ENCODE peak calls at places on chromosomes 6 and 20, in five cellular contexts. One of them, this sample, is unnamed.

GRCh38 chr6:28542440-28543293 is 17.0 kb downstream of the GPX5 start:
- DNase-seq in HepG2: peak; percentile 80
- DNase-seq in K562: peak; percentile 92
- DNase-seq in H1: peak; percentile 88
- DNase-seq in GM12878: peak; percentile 64
- DNase-seq in this sample: peak; percentile 90

GRCh38 chr20:49115565-49115964 is 69.5 kb downstream of the CSE1L start:
- DNase-seq in HepG2: no peak
- DNase-seq in K562: no peak
- DNase-seq in H1: no peak
- DNase-seq in GM12878: no peak
- DNase-seq in this sample: no peak

GRCh38 chr6:123888779-123889513 is 85.3 kb downstream of the NKAIN2 start:
- DNase-seq in HepG2: no peak
- DNase-seq in K562: no peak
- DNase-seq in H1: no peak
- DNase-seq in GM12878: no peak
- DNase-seq in this sample: no peak

GRCh38 chr20:57881466-57882405 is 171.9 kb upstream of the PMEPA1 start:
- DNase-seq in HepG2: no peak
- DNase-seq in K562: no peak
- DNase-seq in H1: no peak
- DNase-seq in GM12878: no peak
- DNase-seq in this sample: no peak

GRCh38 chr6:83885984-83886383 is 26.5 kb downstream of the CYB5R4 start:
- DNase-seq in HepG2: no peak
- DNase-seq in K562: no peak
- DNase-seq in H1: no peak
- DNase-seq in GM12878: no peak
- DNase-seq in this sample: no peak

GRCh38 chr6:7151381-7151780 is 43.6 kb downstream of the RREB1 start:
- DNase-seq in HepG2: peak; percentile 39
- DNase-seq in K562: no peak
- DNase-seq in H1: no peak
- DNase-seq in GM12878: no peak
- DNase-seq in this sample: no peak

GRCh38 chr6:22530506-22530905 is 38.9 kb upstream of the HDGFL1 start:
- DNase-seq in HepG2: no peak
- DNase-seq in K562: no peak
- DNase-seq in H1: no peak
- DNase-seq in GM12878: no peak
- DNase-seq in this sample: no peak

GRCh38 chr6:126607281-126607680 is 267.4 kb downstream of the CENPW start:
- DNase-seq in HepG2: no peak
- DNase-seq in K562: no peak
- DNase-seq in H1: no peak
- DNase-seq in GM12878: no peak
- DNase-seq in this sample: no peak

GRCh38 chr20:17624070-17624469 is 54.2 kb downstream of the DSTN start:
- DNase-seq in HepG2: no peak
- DNase-seq in K562: no peak
- DNase-seq in H1: no peak
- DNase-seq in GM12878: no peak
- DNase-seq in this sample: no peak

GRCh38 chr20:50120935-50121693 is 8.2 kb upstream of the UBE2V1 start:
- DNase-seq in HepG2: peak; percentile 84
- DNase-seq in K562: no peak
- DNase-seq in H1: peak; percentile 66
- DNase-seq in GM12878: no peak
- DNase-seq in this sample: peak; percentile 56

DNA sequence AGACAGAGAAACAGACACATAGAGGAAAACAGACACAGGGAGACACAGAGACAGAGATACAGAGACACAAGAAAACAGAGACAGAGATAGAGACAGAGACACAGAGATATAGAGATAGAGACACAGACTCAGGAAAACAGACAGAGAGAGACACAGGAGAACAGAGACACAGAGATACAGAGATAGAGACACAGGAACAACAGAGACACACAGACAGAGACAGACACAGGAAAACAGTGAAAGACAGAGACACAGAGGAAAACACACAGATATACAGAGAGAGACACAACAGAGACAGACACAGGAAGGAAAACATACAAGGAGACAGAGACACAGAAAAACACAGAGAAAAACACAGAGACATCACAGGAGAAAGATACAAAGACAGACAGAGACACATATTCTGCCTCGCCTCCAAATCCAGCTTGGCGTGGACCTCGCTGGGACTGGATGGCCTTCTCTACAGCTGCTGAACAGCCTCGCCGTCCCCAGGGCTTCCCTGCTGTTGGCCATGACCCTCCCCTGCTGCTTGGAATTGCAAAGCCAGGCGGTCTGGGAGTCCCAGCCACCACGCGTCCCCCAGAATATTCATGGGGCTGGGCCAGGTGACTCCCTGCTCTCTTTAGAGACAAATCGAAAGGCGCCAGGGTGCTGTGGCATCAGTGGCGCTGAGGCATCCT is 36.8 kb downstream of the NTSR1 start:
- DNase-seq in HepG2: no peak
- DNase-seq in K562: no peak
- DNase-seq in H1: no peak
- DNase-seq in GM12878: no peak
- DNase-seq in this sample: no peak
- TF ChIP-seq POLR2A in HepG2: no peak
- TF ChIP-seq POLR2A in K562: no peak
- TF ChIP-seq POLR2A in H1: no peak
- TF ChIP-seq POLR2A in GM12878: no peak
- TF ChIP-seq POLR2A in this sample: no peak

DNA sequence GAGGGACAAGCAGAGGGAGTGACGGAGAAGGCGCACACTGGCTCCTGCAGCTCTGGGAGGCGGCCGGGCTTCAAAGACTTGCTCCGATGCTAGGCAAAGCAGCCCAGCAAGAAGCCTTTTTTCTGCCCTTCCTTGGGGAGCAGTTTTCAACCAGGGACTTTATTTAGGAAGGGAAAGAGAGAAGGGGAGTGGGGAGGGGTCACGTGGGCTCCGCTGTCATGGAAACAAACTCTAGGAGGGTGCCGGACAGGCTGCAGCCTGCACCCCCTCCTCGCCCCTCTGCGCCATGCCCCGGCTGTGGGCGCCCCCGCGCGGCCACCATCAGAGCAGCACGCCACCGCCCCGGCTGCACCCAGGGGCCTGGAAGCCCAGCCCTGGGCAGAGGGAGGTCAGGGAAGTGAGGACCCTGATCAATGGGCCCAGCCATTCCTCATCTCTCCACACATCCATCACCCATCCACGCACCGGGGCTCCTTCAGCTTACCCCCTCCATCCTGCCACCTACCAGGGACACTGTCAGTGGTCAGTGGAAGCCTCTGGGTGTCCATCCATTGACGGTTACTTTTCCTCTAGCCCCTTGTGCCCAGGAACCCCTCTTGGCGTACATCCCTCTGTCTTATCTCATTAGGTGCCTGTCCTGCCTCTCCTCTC is 66.6 kb upstream of the CCDC167 start:
- DNase-seq in HepG2: no peak
- DNase-seq in K562: peak; percentile 89
- DNase-seq in H1: peak; percentile 95
- DNase-seq in GM12878: no peak
- DNase-seq in this sample: no peak
- TF ChIP-seq ZNF274 in HepG2: no peak
- TF ChIP-seq ZNF274 in K562: no peak
- TF ChIP-seq ZNF274 in H1: no peak
- TF ChIP-seq ZNF274 in GM12878: no peak
- TF ChIP-seq ZNF274 in this sample: no peak

DNA sequence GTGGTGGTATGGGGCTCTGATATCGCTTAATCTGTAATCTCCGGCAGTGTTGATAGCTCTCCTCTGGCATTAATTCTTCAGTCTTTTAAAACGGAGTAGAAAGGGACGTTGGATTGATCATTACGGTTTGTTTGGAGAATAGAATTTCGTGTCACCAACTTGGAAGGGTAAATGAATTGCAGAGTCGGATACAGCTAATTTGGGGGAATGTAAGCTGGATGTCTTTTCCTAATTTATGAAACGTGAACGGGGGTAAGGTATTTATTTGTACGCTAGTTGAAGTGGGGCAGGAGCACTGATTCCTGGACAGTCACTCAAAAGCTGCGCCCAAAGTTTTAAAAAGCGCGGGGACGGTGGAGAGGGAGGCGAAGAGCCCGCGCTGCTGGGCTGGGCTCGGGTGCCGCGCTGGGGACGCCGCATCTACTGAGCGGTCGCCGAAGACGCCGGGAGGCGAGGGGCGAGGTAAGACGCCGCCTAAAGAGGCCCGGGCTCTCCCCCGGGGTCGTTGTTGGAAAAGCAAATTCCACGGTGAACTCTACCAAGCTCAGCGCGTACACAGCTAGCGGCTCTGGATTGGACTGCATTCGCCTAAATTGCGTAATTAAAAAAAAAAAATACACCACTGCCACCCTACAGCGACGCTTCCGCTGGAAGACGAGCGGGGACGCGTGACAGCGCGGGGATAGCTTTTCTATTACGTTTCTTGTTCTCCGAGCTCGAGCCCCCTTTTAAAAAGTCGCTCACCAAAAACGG is 92.2 kb upstream of the PRDM1 start:
- DNase-seq in HepG2: no peak
- DNase-seq in K562: no peak
- DNase-seq in H1: peak; percentile 65
- DNase-seq in GM12878: no peak
- DNase-seq in this sample: no peak
- TF ChIP-seq POLR2A in HepG2: no peak
- TF ChIP-seq POLR2A in K562: no peak
- TF ChIP-seq POLR2A in H1: no peak
- TF ChIP-seq POLR2A in GM12878: no peak
- TF ChIP-seq POLR2A in this sample: no peak

GRCh38 chr6:1324926-1325325 is 13.0 kb downstream of the FOXQ1 start:
- DNase-seq in HepG2: peak; percentile 80
- DNase-seq in K562: no peak
- DNase-seq in H1: no peak
- DNase-seq in GM12878: no peak
- DNase-seq in this sample: no peak

GRCh38 chr6:1325471-1326309 is 13.8 kb downstream of the FOXQ1 start:
- DNase-seq in HepG2: peak; percentile 99
- DNase-seq in K562: no peak
- DNase-seq in H1: no peak
- DNase-seq in GM12878: no peak
- DNase-seq in this sample: peak; percentile 37

GRCh38 chr6:1327630-1328029 is 15.7 kb downstream of the FOXQ1 start:
- DNase-seq in HepG2: no peak
- DNase-seq in K562: no peak
- DNase-seq in H1: no peak
- DNase-seq in GM12878: no peak
- DNase-seq in this sample: no peak

GRCh38 chr6:1328129-1328528 is 16.2 kb downstream of the FOXQ1 start:
- DNase-seq in HepG2: no peak
- DNase-seq in K562: no peak
- DNase-seq in H1: no peak
- DNase-seq in GM12878: no peak
- DNase-seq in this sample: no peak

DNA sequence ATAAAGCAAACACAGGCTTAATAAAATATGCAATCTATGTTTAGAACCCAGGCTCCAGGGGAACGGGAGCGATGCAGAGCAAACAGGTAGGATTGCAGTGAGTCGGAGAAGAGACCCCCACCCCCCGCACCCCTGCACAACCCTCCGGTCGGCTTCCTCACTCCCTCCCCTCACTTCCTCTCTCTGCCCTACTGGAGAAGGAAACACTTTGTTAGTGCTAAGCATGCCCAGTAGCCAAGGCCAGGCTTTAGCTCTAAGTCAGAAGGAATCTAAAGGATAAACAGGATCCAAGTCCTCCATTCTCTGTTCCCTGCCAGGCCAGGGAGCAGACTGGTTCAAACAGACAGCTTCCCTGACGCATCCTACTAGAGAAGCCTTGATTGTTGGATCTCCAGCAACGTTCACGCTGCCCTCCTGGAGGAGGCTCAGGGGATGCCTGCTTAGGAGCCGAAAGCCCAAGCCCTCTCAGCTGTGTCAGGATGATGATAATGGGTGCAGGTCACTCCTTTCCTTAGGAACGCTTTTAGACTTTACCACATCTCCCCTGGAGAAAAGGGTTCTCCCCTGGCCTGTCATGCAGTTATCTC is 14.7 kb downstream of the FOXQ1 start:
- DNase-seq in HepG2: no peak
- DNase-seq in K562: no peak
- DNase-seq in H1: no peak
- DNase-seq in GM12878: no peak
- DNase-seq in this sample: no peak
- TF ChIP-seq ZNF274 in HepG2: no peak
- TF ChIP-seq ZNF274 in K562: no peak
- TF ChIP-seq ZNF274 in H1: no peak
- TF ChIP-seq ZNF274 in GM12878: no peak
- TF ChIP-seq ZNF274 in this sample: no peak

GRCh38 chr20:3766381-3766780 is 1.2 kb downstream of the ADISSP start:
- DNase-seq in HepG2: no peak
- DNase-seq in K562: no peak
- DNase-seq in H1: no peak
- DNase-seq in GM12878: no peak
- DNase-seq in this sample: no peak

GRCh38 chr20:3766832-3767433 is 620 bp downstream of the ADISSP start:
- DNase-seq in HepG2: no peak
- DNase-seq in K562: peak; percentile 41
- DNase-seq in H1: no peak
- DNase-seq in GM12878: no peak
- DNase-seq in this sample: no peak

GRCh38 chr20:3771552-3772058 is 4.1 kb upstream of the ADISSP start:
- DNase-seq in HepG2: no peak
- DNase-seq in K562: no peak
- DNase-seq in H1: no peak
- DNase-seq in GM12878: no peak
- DNase-seq in this sample: no peak

GRCh38 chr20:3767434-3768341 is at the start of gene ADISSP:
- DNase-seq in HepG2: peak; percentile 99
- DNase-seq in K562: peak; percentile 97
- DNase-seq in H1: peak; percentile 97
- DNase-seq in GM12878: peak; percentile 91
- DNase-seq in this sample: peak; percentile 95

GRCh38 chr20:3768342-3769130 is 983 bp upstream of the ADISSP start:
- DNase-seq in HepG2: peak; percentile 83
- DNase-seq in K562: peak; percentile 72
- DNase-seq in H1: peak; percentile 94
- DNase-seq in GM12878: no peak
- DNase-seq in this sample: peak; percentile 52
- TF ChIP-seq POLR2A in HepG2: no peak
- TF ChIP-seq POLR2A in K562: no peak
- TF ChIP-seq POLR2A in H1: no peak
- TF ChIP-seq POLR2A in GM12878: no peak
- TF ChIP-seq POLR2A in this sample: no peak

GRCh38 chr6:137040393-137040792 is 4.4 kb downstream of the IL20RA start:
- DNase-seq in HepG2: no peak
- DNase-seq in K562: no peak
- DNase-seq in H1: no peak
- DNase-seq in GM12878: no peak
- DNase-seq in this sample: no peak

GRCh38 chr6:137044366-137045220 is at the start of gene IL20RA:
- DNase-seq in HepG2: no peak
- DNase-seq in K562: no peak
- DNase-seq in H1: peak; percentile 72
- DNase-seq in GM12878: no peak
- DNase-seq in this sample: no peak

GRCh38 chr6:137046871-137047412 is 2.2 kb upstream of the IL20RA start:
- DNase-seq in HepG2: no peak
- DNase-seq in K562: no peak
- DNase-seq in H1: no peak
- DNase-seq in GM12878: no peak
- DNase-seq in this sample: no peak

GRCh38 chr6:137045221-137045789 is 540 bp upstream of the IL20RA start:
- DNase-seq in HepG2: no peak
- DNase-seq in K562: no peak
- DNase-seq in H1: no peak
- DNase-seq in GM12878: no peak
- DNase-seq in this sample: no peak

GRCh38 chr6:137043710-137044365 is 927 bp downstream of the IL20RA start:
- DNase-seq in HepG2: no peak
- DNase-seq in K562: no peak
- DNase-seq in H1: no peak
- DNase-seq in GM12878: no peak
- DNase-seq in this sample: no peak
- TF ChIP-seq ZNF274 in HepG2: no peak
- TF ChIP-seq ZNF274 in K562: no peak
- TF ChIP-seq ZNF274 in H1: no peak
- TF ChIP-seq ZNF274 in GM12878: no peak
- TF ChIP-seq ZNF274 in this sample: no peak